ENCODE peak calls at places on chromosomes 5 and 9, in ten cellular contexts. One of them, this sample, is unnamed.

GRCh38 chr5:1718669-1719068 is 81.0 kb downstream of the MRPL36 start:
- DNase-seq in K562: no peak
- DNase-seq in mesendoderm: peak; percentile 23
- DNase-seq in heart left ventricle: no peak
- DNase-seq in psoas muscle: no peak
- DNase-seq in effector memory CD4-positive, alpha-beta T cell: no peak
- DNase-seq in mammary epithelial cell: no peak
- DNase-seq in esophagus squamous epithelium: no peak
- DNase-seq in sigmoid colon: no peak
- DNase-seq in dorsolateral prefrontal cortex: no peak
- DNase-seq in this sample: no peak

GRCh38 chr5:55749387-55749786 is 11.5 kb downstream of the DDX4 start:
- DNase-seq in esophagus squamous epithelium: no peak
- DNase-seq in psoas muscle: no peak
- DNase-seq in heart left ventricle: no peak
- DNase-seq in mammary epithelial cell: no peak
- DNase-seq in sigmoid colon: no peak
- DNase-seq in K562: no peak
- DNase-seq in effector memory CD4-positive, alpha-beta T cell: no peak
- DNase-seq in dorsolateral prefrontal cortex: no peak
- DNase-seq in mesendoderm: no peak
- DNase-seq in this sample: no peak

GRCh38 chr9:129069128-129069824 is 11.6 kb upstream of the DOLPP1 start:
- DNase-seq in sigmoid colon: peak; percentile 73
- DNase-seq in effector memory CD4-positive, alpha-beta T cell: peak; percentile 18
- DNase-seq in esophagus squamous epithelium: peak; percentile 27
- DNase-seq in heart left ventricle: peak; percentile 89
- DNase-seq in mammary epithelial cell: no peak
- DNase-seq in dorsolateral prefrontal cortex: peak; percentile 41
- DNase-seq in psoas muscle: peak; percentile 60
- DNase-seq in K562: peak; percentile 83
- DNase-seq in mesendoderm: peak; percentile 18
- DNase-seq in this sample: peak; percentile 27

GRCh38 chr9:108207611-108208051 is 648.2 kb downstream of the ACTL7B start:
- DNase-seq in heart left ventricle: no peak
- DNase-seq in psoas muscle: no peak
- DNase-seq in mammary epithelial cell: no peak
- DNase-seq in sigmoid colon: no peak
- DNase-seq in mesendoderm: no peak
- DNase-seq in K562: no peak
- DNase-seq in esophagus squamous epithelium: no peak
- DNase-seq in dorsolateral prefrontal cortex: no peak
- DNase-seq in effector memory CD4-positive, alpha-beta T cell: no peak
- DNase-seq in this sample: no peak

GRCh38 chr9:132863096-132863495 is 15.0 kb downstream of the AK8 start:
- DNase-seq in K562: no peak
- DNase-seq in mammary epithelial cell: no peak
- DNase-seq in psoas muscle: no peak
- DNase-seq in esophagus squamous epithelium: no peak
- DNase-seq in mesendoderm: no peak
- DNase-seq in heart left ventricle: no peak
- DNase-seq in sigmoid colon: no peak
- DNase-seq in effector memory CD4-positive, alpha-beta T cell: no peak
- DNase-seq in dorsolateral prefrontal cortex: no peak
- DNase-seq in this sample: no peak

GRCh38 chr9:68704498-68704803 is 589 bp upstream of the PIP5K1B start:
- DNase-seq in psoas muscle: no peak
- DNase-seq in esophagus squamous epithelium: no peak
- DNase-seq in dorsolateral prefrontal cortex: no peak
- DNase-seq in heart left ventricle: no peak
- DNase-seq in sigmoid colon: peak; percentile 67
- DNase-seq in K562: no peak
- DNase-seq in effector memory CD4-positive, alpha-beta T cell: no peak
- DNase-seq in mesendoderm: no peak
- DNase-seq in mammary epithelial cell: no peak
- DNase-seq in this sample: no peak

GRCh38 chr5:54517174-54517511 is 416 bp upstream of the SNX18 start:
- DNase-seq in mammary epithelial cell: no peak
- DNase-seq in sigmoid colon: no peak
- DNase-seq in effector memory CD4-positive, alpha-beta T cell: no peak
- DNase-seq in heart left ventricle: no peak
- DNase-seq in psoas muscle: no peak
- DNase-seq in mesendoderm: peak; percentile 69
- DNase-seq in dorsolateral prefrontal cortex: no peak
- DNase-seq in esophagus squamous epithelium: no peak
- DNase-seq in K562: no peak
- DNase-seq in this sample: no peak

GRCh38 chr5:95641803-95642220 is 4.8 kb upstream of the RFESD start:
- DNase-seq in psoas muscle: no peak
- DNase-seq in heart left ventricle: no peak
- DNase-seq in effector memory CD4-positive, alpha-beta T cell: no peak
- DNase-seq in dorsolateral prefrontal cortex: no peak
- DNase-seq in K562: no peak
- DNase-seq in mammary epithelial cell: no peak
- DNase-seq in mesendoderm: no peak
- DNase-seq in sigmoid colon: no peak
- DNase-seq in esophagus squamous epithelium: no peak
- DNase-seq in this sample: no peak

GRCh38 chr5:153498516-153498915 is 8.0 kb downstream of the GRIA1 start:
- DNase-seq in mammary epithelial cell: no peak
- DNase-seq in sigmoid colon: no peak
- DNase-seq in mesendoderm: no peak
- DNase-seq in effector memory CD4-positive, alpha-beta T cell: no peak
- DNase-seq in heart left ventricle: no peak
- DNase-seq in dorsolateral prefrontal cortex: no peak
- DNase-seq in psoas muscle: no peak
- DNase-seq in esophagus squamous epithelium: no peak
- DNase-seq in K562: no peak
- DNase-seq in this sample: no peak

GRCh38 chr9:89880721-89881120 is 275.9 kb downstream of the GADD45G start:
- DNase-seq in sigmoid colon: peak; percentile 33
- DNase-seq in K562: no peak
- DNase-seq in heart left ventricle: no peak
- DNase-seq in psoas muscle: no peak
- DNase-seq in mesendoderm: no peak
- DNase-seq in mammary epithelial cell: no peak
- DNase-seq in dorsolateral prefrontal cortex: no peak
- DNase-seq in esophagus squamous epithelium: no peak
- DNase-seq in effector memory CD4-positive, alpha-beta T cell: no peak
- DNase-seq in this sample: no peak

GRCh38 chr5:80238778-80239679 is 16.8 kb downstream of the SERINC5 start:
- DNase-seq in mesendoderm: no peak
- DNase-seq in sigmoid colon: peak; percentile 81
- DNase-seq in K562: no peak
- DNase-seq in dorsolateral prefrontal cortex: peak; percentile 84
- DNase-seq in esophagus squamous epithelium: no peak
- DNase-seq in mammary epithelial cell: peak; percentile 35
- DNase-seq in psoas muscle: peak; percentile 69
- DNase-seq in heart left ventricle: peak; percentile 73
- DNase-seq in effector memory CD4-positive, alpha-beta T cell: no peak
- DNase-seq in this sample: peak; percentile 79

DNA sequence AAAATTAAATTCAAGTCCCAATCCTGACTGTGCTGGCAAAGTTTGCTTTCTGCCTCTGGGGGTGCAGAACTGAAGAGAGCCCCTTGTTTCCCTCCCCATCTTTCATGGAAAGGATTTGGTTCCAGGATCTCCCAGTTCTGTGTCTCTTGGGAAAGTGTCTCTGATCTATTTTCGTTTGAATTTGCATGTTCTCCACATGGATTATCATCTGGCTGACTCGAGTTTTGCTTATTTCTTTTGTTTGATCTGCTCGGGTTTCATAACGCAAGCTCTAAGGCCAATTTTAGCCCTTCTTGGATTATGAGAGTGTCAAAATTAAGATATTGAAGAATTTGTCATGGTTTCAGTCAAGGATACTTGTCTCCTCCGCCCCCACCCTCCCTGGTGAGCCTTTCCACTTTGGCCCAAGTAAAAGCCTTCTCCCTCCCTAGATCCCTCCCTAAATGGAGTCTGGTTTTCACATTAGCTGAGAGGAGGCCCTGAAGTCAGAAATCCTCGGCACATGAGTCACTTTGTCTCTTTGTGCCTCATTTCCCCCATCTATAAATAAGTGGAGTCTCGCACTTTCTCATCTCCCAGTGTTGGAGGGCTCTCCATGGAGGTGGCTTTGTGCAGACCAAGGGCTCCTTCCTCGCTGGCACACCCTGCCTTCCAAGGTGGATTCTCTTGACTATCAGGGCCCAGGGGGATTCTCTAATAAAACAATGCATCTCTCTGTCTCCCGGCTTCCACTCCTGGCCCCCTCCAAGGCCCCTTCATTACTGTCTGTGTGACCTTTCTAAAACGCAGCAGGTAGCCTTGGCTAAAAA is 17.3 kb downstream of the ADRB2 start:
- DNase-seq in psoas muscle: no peak
- DNase-seq in K562: no peak
- DNase-seq in mesendoderm: no peak
- DNase-seq in heart left ventricle: peak; percentile 53
- DNase-seq in dorsolateral prefrontal cortex: no peak
- DNase-seq in sigmoid colon: no peak
- DNase-seq in esophagus squamous epithelium: no peak
- DNase-seq in effector memory CD4-positive, alpha-beta T cell: no peak
- DNase-seq in mammary epithelial cell: no peak
- DNase-seq in this sample: no peak
- H3K27ac ChIP-seq in psoas muscle: peak overlapping the region; percentile 50
- H3K27ac ChIP-seq in K562: no peak overlapping the region
- H3K27ac ChIP-seq in mesendoderm: no peak overlapping the region
- H3K27ac ChIP-seq in heart left ventricle: peak overlapping the region; percentile 55
- H3K27ac ChIP-seq in dorsolateral prefrontal cortex: no peak overlapping the region
- H3K27ac ChIP-seq in sigmoid colon: no peak overlapping the region
- H3K27ac ChIP-seq in esophagus squamous epithelium: no peak overlapping the region
- H3K27ac ChIP-seq in effector memory CD4-positive, alpha-beta T cell: no peak overlapping the region
- H3K27ac ChIP-seq in mammary epithelial cell: no peak overlapping the region
- H3K27ac ChIP-seq in this sample: no peak overlapping the region

GRCh38 chr9:77013932-77014596 is 5.4 kb upstream of the FOXB2 start:
- DNase-seq in mammary epithelial cell: no peak
- DNase-seq in dorsolateral prefrontal cortex: no peak
- DNase-seq in sigmoid colon: no peak
- DNase-seq in K562: no peak
- DNase-seq in heart left ventricle: no peak
- DNase-seq in effector memory CD4-positive, alpha-beta T cell: no peak
- DNase-seq in psoas muscle: no peak
- DNase-seq in mesendoderm: peak; percentile 21
- DNase-seq in esophagus squamous epithelium: no peak
- DNase-seq in this sample: no peak

GRCh38 chr9:77011973-77012817 is 7.3 kb upstream of the FOXB2 start:
- DNase-seq in dorsolateral prefrontal cortex: peak; percentile 44
- DNase-seq in psoas muscle: peak; percentile 46
- DNase-seq in K562: peak; percentile 59
- DNase-seq in mesendoderm: peak; percentile 90
- DNase-seq in effector memory CD4-positive, alpha-beta T cell: no peak
- DNase-seq in esophagus squamous epithelium: no peak
- DNase-seq in sigmoid colon: no peak
- DNase-seq in heart left ventricle: no peak
- DNase-seq in mammary epithelial cell: no peak
- DNase-seq in this sample: peak; percentile 6

GRCh38 chr9:77013186-77013931 is 6.1 kb upstream of the FOXB2 start:
- DNase-seq in effector memory CD4-positive, alpha-beta T cell: no peak
- DNase-seq in esophagus squamous epithelium: no peak
- DNase-seq in K562: no peak
- DNase-seq in sigmoid colon: no peak
- DNase-seq in dorsolateral prefrontal cortex: no peak
- DNase-seq in psoas muscle: no peak
- DNase-seq in mammary epithelial cell: no peak
- DNase-seq in heart left ventricle: no peak
- DNase-seq in mesendoderm: no peak
- DNase-seq in this sample: no peak

GRCh38 chr9:77014597-77015263 is 4.7 kb upstream of the FOXB2 start:
- DNase-seq in psoas muscle: no peak
- DNase-seq in sigmoid colon: no peak
- DNase-seq in K562: no peak
- DNase-seq in esophagus squamous epithelium: no peak
- DNase-seq in mesendoderm: peak; percentile 60
- DNase-seq in heart left ventricle: no peak
- DNase-seq in effector memory CD4-positive, alpha-beta T cell: no peak
- DNase-seq in dorsolateral prefrontal cortex: no peak
- DNase-seq in mammary epithelial cell: no peak
- DNase-seq in this sample: no peak

DNA sequence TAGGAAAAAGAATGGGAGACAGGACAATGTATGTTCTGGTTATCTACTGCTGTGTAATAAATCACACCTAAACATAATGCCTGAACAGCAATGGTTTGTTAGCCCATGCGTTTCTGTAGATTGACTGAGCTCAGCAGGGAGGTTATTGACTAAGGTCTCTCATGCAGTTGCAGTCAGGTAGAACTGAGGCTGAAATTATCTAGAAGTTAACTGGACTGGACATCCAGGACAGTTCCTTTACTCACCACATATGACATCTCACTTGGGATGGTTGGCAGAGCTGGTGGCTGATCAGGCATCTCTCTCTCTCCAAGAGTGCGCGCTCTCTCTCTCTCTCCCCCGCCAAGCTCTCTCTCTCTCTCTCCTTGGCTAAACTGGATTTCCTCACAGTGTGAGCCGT is 8.9 kb upstream of the FOXB2 start:
- DNase-seq in psoas muscle: no peak
- DNase-seq in mesendoderm: no peak
- DNase-seq in sigmoid colon: no peak
- DNase-seq in esophagus squamous epithelium: no peak
- DNase-seq in mammary epithelial cell: no peak
- DNase-seq in heart left ventricle: no peak
- DNase-seq in dorsolateral prefrontal cortex: no peak
- DNase-seq in K562: no peak
- DNase-seq in effector memory CD4-positive, alpha-beta T cell: no peak
- DNase-seq in this sample: no peak
- H3K27ac ChIP-seq in psoas muscle: no peak overlapping the region
- H3K27ac ChIP-seq in mesendoderm: no peak overlapping the region
- H3K27ac ChIP-seq in sigmoid colon: no peak overlapping the region
- H3K27ac ChIP-seq in esophagus squamous epithelium: no peak overlapping the region
- H3K27ac ChIP-seq in mammary epithelial cell: no peak overlapping the region
- H3K27ac ChIP-seq in heart left ventricle: no peak overlapping the region
- H3K27ac ChIP-seq in dorsolateral prefrontal cortex: no peak overlapping the region
- H3K27ac ChIP-seq in K562: no peak overlapping the region
- H3K27ac ChIP-seq in effector memory CD4-positive, alpha-beta T cell: no peak overlapping the region
- H3K27ac ChIP-seq in this sample: no peak overlapping the region

GRCh38 chr5:172165465-172165864 is 22.6 kb downstream of the STK10 start:
- DNase-seq in sigmoid colon: no peak
- DNase-seq in psoas muscle: no peak
- DNase-seq in K562: no peak
- DNase-seq in esophagus squamous epithelium: no peak
- DNase-seq in heart left ventricle: no peak
- DNase-seq in mesendoderm: no peak
- DNase-seq in effector memory CD4-positive, alpha-beta T cell: no peak
- DNase-seq in mammary epithelial cell: no peak
- DNase-seq in dorsolateral prefrontal cortex: no peak
- DNase-seq in this sample: no peak
- H3K27ac ChIP-seq in sigmoid colon: peak overlapping the region; percentile 39
- H3K27ac ChIP-seq in psoas muscle: no peak overlapping the region
- H3K27ac ChIP-seq in K562: no peak overlapping the region
- H3K27ac ChIP-seq in esophagus squamous epithelium: peak overlapping the region; percentile 58
- H3K27ac ChIP-seq in heart left ventricle: no peak overlapping the region
- H3K27ac ChIP-seq in mesendoderm: no peak overlapping the region
- H3K27ac ChIP-seq in effector memory CD4-positive, alpha-beta T cell: no peak overlapping the region
- H3K27ac ChIP-seq in mammary epithelial cell: no peak overlapping the region
- H3K27ac ChIP-seq in dorsolateral prefrontal cortex: no peak overlapping the region
- H3K27ac ChIP-seq in this sample: no peak overlapping the region

DNA sequence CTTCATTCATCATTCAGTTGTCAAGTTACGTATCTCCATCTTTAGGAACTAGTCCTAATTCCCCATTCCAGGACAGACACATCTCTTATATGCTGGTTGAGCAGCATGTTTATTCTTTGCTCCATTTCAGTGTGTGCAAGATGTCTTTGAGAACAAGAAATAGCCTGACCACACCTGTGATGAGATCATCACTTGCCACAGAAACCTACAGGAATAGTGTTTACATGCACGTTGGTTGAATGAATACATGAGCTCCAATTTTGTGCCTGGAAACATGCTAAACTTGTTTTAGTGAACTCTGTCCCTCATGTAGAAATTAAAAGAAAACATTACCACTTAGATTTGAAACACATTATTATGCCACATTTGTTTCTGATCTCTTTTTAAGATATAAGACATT is 489.1 kb downstream of the CDH18 start:
- DNase-seq in K562: no peak
- DNase-seq in effector memory CD4-positive, alpha-beta T cell: no peak
- DNase-seq in esophagus squamous epithelium: no peak
- DNase-seq in mesendoderm: no peak
- DNase-seq in mammary epithelial cell: peak; percentile 82
- DNase-seq in dorsolateral prefrontal cortex: no peak
- DNase-seq in heart left ventricle: no peak
- DNase-seq in psoas muscle: no peak
- DNase-seq in sigmoid colon: no peak
- DNase-seq in this sample: no peak
- H3K27ac ChIP-seq in K562: no peak overlapping the region
- H3K27ac ChIP-seq in effector memory CD4-positive, alpha-beta T cell: no peak overlapping the region
- H3K27ac ChIP-seq in esophagus squamous epithelium: no peak overlapping the region
- H3K27ac ChIP-seq in mesendoderm: no peak overlapping the region
- H3K27ac ChIP-seq in mammary epithelial cell: peak overlapping the region; percentile 22
- H3K27ac ChIP-seq in dorsolateral prefrontal cortex: no peak overlapping the region
- H3K27ac ChIP-seq in heart left ventricle: no peak overlapping the region
- H3K27ac ChIP-seq in psoas muscle: no peak overlapping the region
- H3K27ac ChIP-seq in sigmoid colon: no peak overlapping the region
- H3K27ac ChIP-seq in this sample: no peak overlapping the region

This sample was measured in caudate nucleus.